ENCODE peak calls at places on chromosome 19, in six cellular contexts. F, O, Z, N, U and Q are unnamed samples.
A peak's percentile ranks its signal among the peaks of the same experiment; 100 is the strongest.

GRCh38 chr19:55208880-55209429 is 346 bp downstream of the PTPRH start:
- DNase-seq in F (no peak), O (peak; percentile 29), Z (no peak), N (no peak), U (no peak), Q (no peak)

GRCh38 chr19:30649934-30650614 is 277.9 kb downstream of the ZNF536 start:
- DNase-seq in F (no peak), O (peak; percentile 57), Z (peak; percentile 56), N (peak; percentile 25), U (peak; percentile 58), Q (no peak)

GRCh38 chr19:10517361-10517759 is at the start of gene S1PR5:
- DNase-seq in F (no peak), O (no peak), Z (no peak), N (no peak), U (peak; percentile 34), Q (no peak)

GRCh38 chr19:15216363-15216762 is 15.6 kb upstream of the NOTCH3 start:
- DNase-seq in F (no peak), O (no peak), Z (no peak), N (no peak), U (no peak), Q (no peak)

GRCh38 chr19:8208119-8208709 is 956 bp upstream of the CERS4 start:
- DNase-seq in F (no peak), O (peak; percentile 54), Z (no peak), N (no peak), U (no peak), Q (no peak)

GRCh38 chr19:30254789-30255188 is 117.4 kb upstream of the ZNF536 start:
- DNase-seq in F (no peak), O (no peak), Z (no peak), N (no peak), U (no peak), Q (no peak)

GRCh38 chr19:1057185-1057857 is 9.6 kb upstream of the ARHGAP45 start:
- DNase-seq in F (no peak), O (peak; percentile 46), Z (peak; percentile 63), N (no peak), U (peak; percentile 80), Q (no peak)

GRCh38 chr19:2394054-2394668 is 33.2 kb downstream of the TIMM13 start:
- DNase-seq in F (no peak), O (peak; percentile 82), Z (peak; percentile 78), N (peak; percentile 41), U (no peak), Q (no peak)

GRCh38 chr19:21841784-21842097 is 5.8 kb upstream of the ZNF43 start:
- DNase-seq in F (no peak), O (no peak), Z (no peak), N (no peak), U (no peak), Q (no peak)

GRCh38 chr19:2469102-2469914 is 6.6 kb upstream of the GADD45B start:
- DNase-seq in F (no peak), O (peak; percentile 84), Z (peak; percentile 49), N (no peak), U (peak; percentile 83), Q (no peak)

GRCh38 chr19:31595521-31595920 is 246.3 kb upstream of the TSHZ3 start:
- DNase-seq in F (no peak), O (no peak), Z (no peak), N (no peak), U (no peak), Q (no peak)

GRCh38 chr19:1429750-1430149 is 8.4 kb upstream of the RPS15 start:
- DNase-seq in F (no peak), O (no peak), Z (no peak), N (peak; percentile 49), U (no peak), Q (no peak)

GRCh38 chr19:2248136-2249009 is 750 bp upstream of the AMH start:
- DNase-seq in F (no peak), O (no peak), Z (no peak), N (no peak), U (no peak), Q (no peak)

GRCh38 chr19:50368649-50369570 is 3.5 kb upstream of the NAPSA start:
- DNase-seq in F (peak; percentile 51), O (peak; percentile 58), Z (peak; percentile 81), N (peak; percentile 94), U (peak; percentile 85), Q (no peak)

GRCh38 chr19:36524617-36525016 is 3.5 kb downstream of the ZNF260 start:
- DNase-seq in F (no peak), O (no peak), Z (no peak), N (no peak), U (no peak), Q (no peak)

GRCh38 chr19:2443116-2443784 is 13.5 kb downstream of the LMNB2 start:
- DNase-seq in F (no peak), O (no peak), Z (no peak), N (no peak), U (no peak), Q (no peak)

GRCh38 chr19:22882797-22883196 is 50.7 kb downstream of the ZNF723 start:
- DNase-seq in F (no peak), O (peak; percentile 81), Z (no peak), N (no peak), U (peak; percentile 46), Q (no peak)

GRCh38 chr19:24159707-24160106 is 72.7 kb downstream of the ZNF254 start:
- DNase-seq in F (no peak), O (peak; percentile 23), Z (no peak), N (no peak), U (peak; percentile 11), Q (no peak)

GRCh38 chr19:35723671-35724070 is 5.9 kb downstream of the KMT2B start:
- DNase-seq in F (no peak), O (no peak), Z (no peak), N (no peak), U (no peak), Q (no peak)

GRCh38 chr19:17775991-17776803 is 18.7 kb upstream of the B3GNT3 start:
- DNase-seq in F (no peak), O (peak; percentile 51), Z (peak; percentile 94), N (no peak), U (no peak), Q (no peak)

GRCh38 chr19:6048808-6049405 is 61.4 kb downstream of the RFX2 start:
- DNase-seq in F (no peak), O (peak; percentile 74), Z (peak; percentile 92), N (peak; percentile 87), U (peak; percentile 80), Q (no peak)

GRCh38 chr19:3743486-3743885 is 18.0 kb downstream of the APBA3 start:
- DNase-seq in F (no peak), O (peak; percentile 53), Z (no peak), N (no peak), U (peak; percentile 46), Q (no peak)

GRCh38 chr19:3356805-3357204 is 9.6 kb upstream of the NFIC start:
- DNase-seq in F (no peak), O (no peak), Z (no peak), N (no peak), U (no peak), Q (no peak)

GRCh38 chr19:46190489-46190888 is 39.1 kb upstream of the IGFL1 start:
- DNase-seq in F (no peak), O (peak; percentile 40), Z (no peak), N (no peak), U (no peak), Q (no peak)

GRCh38 chr19:45693168-45693788 is 812 bp downstream of the QPCTL start:
- DNase-seq in F (peak; percentile 53), O (peak; percentile 68), Z (peak; percentile 73), N (peak; percentile 90), U (peak; percentile 83), Q (peak; percentile 76)

GRCh38 chr19:2010135-2010668 is 5.3 kb downstream of the BTBD2 start:
- DNase-seq in F (no peak), O (no peak), Z (no peak), N (no peak), U (no peak), Q (no peak)